ENCODE peak calls at places on chromosome 22, in eight cellular contexts. J is Calu3, U is psoas muscle, T is upper lobe of right lung, R is spleen, Q is fibroblast of lung, I is colonic mucosa, H is AG09309. W is an unnamed sample.

GRCh38 chr22:17120711-17121234 is 387 bp downstream of the TMEM121B start:
- DNase-seq in T (no peak), I (no peak), U (peak), Q (peak), J (peak), R (no peak), H (no peak), W (no peak)

GRCh38 chr22:40853961-40854360 is 2.5 kb downstream of the ST13 start:
- DNase-seq in T (no peak), H (no peak), R (no peak), U (no peak), Q (peak), I (no peak), J (no peak), W (no peak)

GRCh38 chr22:32985899-32986772 is 72.0 kb downstream of the SYN3 start:
- DNase-seq in R (no peak), H (peak), J (peak), T (no peak), I (peak), U (no peak), Q (peak), W (peak)

GRCh38 chr22:39748877-39749276 is 144.7 kb downstream of the ENTHD1 start:
- DNase-seq in J (no peak), R (no peak), T (no peak), Q (peak), H (peak), I (no peak), U (no peak), W (no peak)

GRCh38 chr22:33969052-33969451 is 48.8 kb upstream of the LARGE1 start:
- DNase-seq in Q (no peak), H (no peak), R (no peak), J (peak), U (no peak), I (no peak), T (no peak), W (no peak)

GRCh38 chr22:38016182-38017078 is 32.1 kb upstream of the SOX10 start:
- DNase-seq in U (no peak), T (no peak), J (peak), R (no peak), H (no peak), Q (peak), I (peak), W (no peak)

GRCh38 chr22:23227380-23227779 is 47.1 kb downstream of the BCR start:
- DNase-seq in Q (no peak), J (no peak), H (no peak), R (peak), I (no peak), U (no peak), T (no peak), W (no peak)

GRCh38 chr22:19707347-19708322 is 6.7 kb upstream of the SEPTIN5 start:
- DNase-seq in J (no peak), Q (no peak), U (peak), H (no peak), R (peak), T (peak), I (no peak), W (no peak)

GRCh38 chr22:19419086-19419463 is 12.5 kb downstream of the HIRA start:
- DNase-seq in I (no peak), T (no peak), J (no peak), U (no peak), H (no peak), R (peak), Q (no peak), W (no peak)

GRCh38 chr22:42655693-42656092 is 6.5 kb upstream of the CYB5R3 start:
- DNase-seq in T (no peak), I (no peak), U (no peak), R (peak), H (no peak), Q (no peak), J (no peak), W (no peak)

GRCh38 chr22:48306785-48307570 is 1520.7 kb downstream of the BRD1 start:
- DNase-seq in Q (no peak), T (no peak), R (no peak), I (no peak), H (no peak), U (no peak), J (no peak), W (no peak)

GRCh38 chr22:33555814-33556522 is 364.3 kb downstream of the LARGE1 start:
- DNase-seq in I (no peak), R (no peak), U (no peak), T (no peak), J (no peak), H (no peak), Q (no peak), W (no peak)

GRCh38 chr22:44701824-44702478 is at the start of gene PRR5:
- DNase-seq in Q (peak), J (peak), I (peak), U (peak), R (peak), T (peak), H (peak), W (peak)

GRCh38 chr22:44704159-44705021 is 2.4 kb downstream of the PRR5 start:
- DNase-seq in R (peak), J (no peak), H (no peak), U (no peak), I (no peak), Q (no peak), T (no peak), W (no peak)

GRCh38 chr22:44701187-44701586 is 817 bp upstream of the PRR5 start:
- DNase-seq in T (no peak), R (no peak), Q (no peak), H (no peak), I (no peak), J (no peak), U (no peak), W (no peak)

GRCh38 chr22:44703269-44703870 is 1.4 kb downstream of the PRR5 start:
- DNase-seq in T (no peak), R (no peak), Q (no peak), I (no peak), J (no peak), H (no peak), U (no peak), W (no peak)

GRCh38 chr22:44702479-44703219 is 645 bp downstream of the PRR5 start:
- DNase-seq in U (no peak), H (no peak), I (peak), T (peak), Q (peak), R (peak), J (peak), W (peak)
- TF ChIP-seq CTCF in U (no peak), H (peak), I (no peak), T (no peak), Q (peak), R (no peak), J (no peak), W (peak)

GRCh38 chr22:27692243-27692642 is 109.3 kb downstream of the MN1 start:
- DNase-seq in H (no peak), J (no peak), I (no peak), R (no peak), Q (peak), T (no peak), U (no peak), W (no peak)
- TF ChIP-seq CTCF in H (no peak), J (no peak), I (no peak), R (no peak), Q (no peak), T (no peak), U (no peak), W (peak)

DNA sequence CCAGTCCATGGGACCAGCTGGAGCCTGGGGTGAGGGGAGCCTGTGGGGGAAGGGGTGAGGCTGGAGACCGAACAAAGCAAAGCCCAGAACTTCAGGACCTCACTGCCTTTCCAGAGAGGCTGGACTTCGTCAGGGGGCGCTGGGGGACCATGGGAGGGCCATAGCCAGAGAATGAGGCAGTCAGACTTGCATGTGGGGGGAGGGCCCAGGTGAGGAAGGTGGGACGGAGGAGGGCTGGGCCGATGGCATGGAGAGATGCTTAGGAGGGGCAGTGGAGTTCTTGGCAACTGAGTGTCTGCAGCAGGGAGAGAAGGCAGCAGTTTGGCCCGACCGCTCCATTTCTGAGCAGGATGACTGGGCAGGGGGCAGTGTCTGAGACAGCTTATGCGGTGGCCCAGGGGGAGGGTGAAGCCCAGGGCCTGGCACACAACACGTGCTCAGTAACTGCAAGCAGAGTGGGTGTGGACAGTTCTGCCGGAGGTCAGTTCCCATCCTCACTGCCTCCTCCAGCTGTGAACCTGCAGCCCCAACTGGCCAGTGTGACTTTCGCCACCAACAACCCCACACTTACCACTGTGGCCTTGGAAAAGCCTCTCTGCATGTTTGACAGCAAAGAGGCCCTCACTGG is 796 bp downstream of the UPK3A start:
- DNase-seq in J (no peak), R (no peak), I (no peak), Q (no peak), T (no peak), H (no peak), U (no peak), W (no peak)
- TF ChIP-seq CTCF in J (no peak), R (no peak), I (no peak), Q (no peak), T (no peak), H (no peak), U (no peak), W (no peak)

DNA sequence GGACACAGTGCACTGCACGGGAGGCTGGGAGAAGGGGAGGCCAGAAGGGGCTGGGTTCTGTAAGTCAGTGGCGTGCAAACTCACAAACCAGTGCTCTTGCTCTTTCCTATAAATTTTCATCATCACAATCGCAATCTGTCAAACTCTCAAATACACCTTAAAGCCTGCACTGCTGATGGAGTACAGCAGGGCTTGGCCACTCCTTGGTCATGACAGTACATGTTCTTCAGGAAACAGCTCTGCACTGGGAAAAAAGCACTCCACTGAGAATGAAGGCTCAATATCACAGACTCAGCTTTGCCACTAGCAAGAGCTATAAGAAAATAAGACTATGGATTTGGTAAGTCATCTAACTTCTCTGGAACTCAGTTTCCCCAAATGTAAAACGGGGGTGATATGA is 111.0 kb downstream of the RBFOX2 start:
- DNase-seq in I (no peak), H (no peak), J (no peak), U (no peak), T (no peak), Q (no peak), R (no peak), W (no peak)
- TF ChIP-seq CTCF in I (no peak), H (no peak), J (no peak), U (no peak), T (no peak), Q (no peak), R (no peak), W (no peak)

DNA sequence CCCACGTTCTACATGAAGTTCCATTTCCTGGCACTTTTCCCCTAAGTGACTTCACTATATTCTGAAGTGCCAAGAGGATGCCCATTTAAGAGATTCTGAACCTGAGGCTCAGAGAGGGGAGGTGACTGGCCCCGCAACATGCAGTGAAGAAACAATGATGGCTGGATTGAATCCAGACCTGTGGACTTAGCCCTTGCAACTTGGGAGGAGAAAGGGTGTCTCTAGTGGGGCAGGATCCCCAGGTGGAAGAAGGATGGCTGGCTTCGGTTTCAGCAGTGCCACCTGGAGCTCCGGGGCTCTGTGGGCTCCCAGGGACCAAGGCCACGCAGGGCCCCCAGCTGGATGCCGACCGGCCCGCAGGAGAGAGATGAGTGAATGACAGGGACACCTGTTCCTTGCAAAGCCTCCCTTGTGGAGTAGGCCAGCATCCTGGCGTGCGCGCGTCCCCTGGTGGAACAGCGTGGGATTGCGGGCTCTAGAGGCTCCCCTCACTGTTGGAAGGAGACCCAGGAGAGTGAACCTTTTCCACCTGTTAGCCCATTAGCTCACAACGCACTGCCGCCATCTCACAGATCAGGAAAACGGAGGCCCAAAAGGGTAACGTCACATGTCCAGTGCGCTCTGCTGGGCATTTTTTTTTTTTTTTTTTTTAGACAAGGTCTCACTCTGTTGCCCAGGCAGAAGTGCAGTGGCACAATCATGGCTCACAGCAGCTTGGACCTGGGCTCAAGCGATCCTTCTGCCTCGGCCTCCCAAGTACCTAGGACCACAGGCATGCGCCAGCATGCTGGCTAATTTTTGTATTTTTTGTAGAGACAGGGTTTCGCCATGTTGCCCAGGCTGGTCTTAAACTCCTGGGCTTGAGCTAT is 104.7 kb downstream of the KIAA1671 start:
- DNase-seq in H (no peak), J (peak), R (peak), I (peak), U (peak), T (peak), Q (no peak), W (peak)
- TF ChIP-seq CTCF in H (peak), J (peak), R (peak), I (peak), U (peak), T (peak), Q (peak), W (peak)

W was measured in brain microvascular endothelial cell.